ENCODE peak calls at places on chromosome 10, in seven cellular contexts. D is NCI-H1092; P is stimulated activated CD4-positive, alpha-beta T cell treated with anti-CD3 and anti-CD28 coated beads, Interleukin-1b, Interleukin-23, amount 100 ng/mL, for 1 hour; J is HTR-8/SVneo; N is NCI-H1417; R is fibroblast of mammary gland; F is activated T-helper 9 cell treated with anti-CD3 and anti-CD28 coated beads, Interleukin-2, amount 50 U/mL, for 16 hours. S is an unnamed sample.

GRCh38 chr10:132142396-132143161 is 44.2 kb upstream of the DPYSL4 start:
- DNase-seq in D (no peak), P (peak; percentile 40), J (peak; percentile 61), N (peak; percentile 26), R (peak; percentile 6), F (peak; percentile 27), S (peak; percentile 33)

GRCh38 chr10:126857178-126857806 is 47.9 kb upstream of the DOCK1 start:
- DNase-seq in D (no peak), P (no peak), J (no peak), N (no peak), R (no peak), F (no peak), S (no peak)

GRCh38 chr10:96450514-96451207 is 63.1 kb downstream of the TLL2 start:
- DNase-seq in D (no peak), P (no peak), J (no peak), N (no peak), R (no peak), F (no peak), S (no peak)

GRCh38 chr10:95655571-95656290 is 780 bp downstream of the ALDH18A1 start:
- DNase-seq in D (no peak), P (no peak), J (peak; percentile 7), N (no peak), R (peak; percentile 60), F (no peak), S (peak; percentile 8)

GRCh38 chr10:133464582-133465031 is 10.9 kb downstream of the SCART1 start:
- DNase-seq in D (no peak), P (no peak), J (no peak), N (no peak), R (no peak), F (no peak), S (no peak)

GRCh38 chr10:50929670-50930069 is 44.2 kb upstream of the A1CF start:
- DNase-seq in D (no peak), P (no peak), J (no peak), N (no peak), R (no peak), F (no peak), S (no peak)

GRCh38 chr10:71264345-71265200 is 52.2 kb downstream of the UNC5B start:
- DNase-seq in D (no peak), P (no peak), J (no peak), N (no peak), R (no peak), F (no peak), S (no peak)

GRCh38 chr10:78520737-78521430 is 487.2 kb downstream of the RPS24 start:
- DNase-seq in D (peak; percentile 8), P (no peak), J (peak; percentile 13), N (no peak), R (peak; percentile 41), F (no peak), S (peak; percentile 78)

GRCh38 chr10:32367793-32368453 is 21.0 kb upstream of the EPC1 start:
- DNase-seq in D (no peak), P (peak; percentile 61), J (peak; percentile 56), N (peak; percentile 25), R (peak; percentile 73), F (peak; percentile 68), S (peak; percentile 73)

GRCh38 chr10:104332243-104333036 is 5.8 kb downstream of the ITPRIP start:
- DNase-seq in D (no peak), P (no peak), J (no peak), N (no peak), R (peak; percentile 38), F (no peak), S (no peak)

GRCh38 chr10:86286591-86287421 is 79.8 kb downstream of the GRID1 start:
- DNase-seq in D (no peak), P (no peak), J (no peak), N (no peak), R (no peak), F (no peak), S (no peak)

GRCh38 chr10:21807162-21807561 is 196.4 kb downstream of the DNAJC1 start:
- DNase-seq in D (peak; percentile 33), P (no peak), J (no peak), N (no peak), R (no peak), F (no peak), S (no peak)

GRCh38 chr10:46171661-46172060 is 115.1 kb upstream of the ANTXRL start:
- DNase-seq in D (no peak), P (no peak), J (no peak), N (no peak), R (no peak), F (no peak), S (no peak)

GRCh38 chr10:129811208-129811607 is 152.9 kb downstream of the EBF3 start:
- DNase-seq in D (no peak), P (no peak), J (no peak), N (no peak), R (no peak), F (no peak), S (no peak)

GRCh38 chr10:3727268-3727667 is 57.7 kb downstream of the KLF6 start:
- DNase-seq in D (no peak), P (no peak), J (no peak), N (no peak), R (no peak), F (no peak), S (no peak)

GRCh38 chr10:27658788-27659187 is 86.8 kb downstream of the MKX start:
- DNase-seq in D (no peak), P (no peak), J (peak; percentile 51), N (no peak), R (peak; percentile 70), F (no peak), S (no peak)

GRCh38 chr10:22420787-22421517 is 75.7 kb downstream of the SPAG6 start:
- DNase-seq in D (no peak), P (no peak), J (no peak), N (no peak), R (peak; percentile 42), F (no peak), S (peak; percentile 25)

GRCh38 chr10:1366811-1367425 is 310.7 kb downstream of the WDR37 start:
- DNase-seq in D (no peak), P (no peak), J (no peak), N (no peak), R (no peak), F (no peak), S (no peak)

GRCh38 chr10:6049031-6049400 is 13.2 kb downstream of the IL2RA start:
- DNase-seq in D (no peak), P (no peak), J (no peak), N (no peak), R (no peak), F (no peak), S (no peak)

GRCh38 chr10:116001976-116002375 is 271.0 kb downstream of the GFRA1 start:
- DNase-seq in D (no peak), P (no peak), J (no peak), N (no peak), R (no peak), F (no peak), S (no peak)

GRCh38 chr10:29409241-29410051 is 120.6 kb downstream of the LYZL1 start:
- DNase-seq in D (peak; percentile 58), P (peak; percentile 13), J (peak; percentile 73), N (no peak), R (peak; percentile 63), F (peak; percentile 25), S (peak; percentile 80)

GRCh38 chr10:86613905-86614304 is 40.4 kb upstream of the OPN4 start:
- DNase-seq in D (no peak), P (no peak), J (no peak), N (no peak), R (no peak), F (no peak), S (no peak)

S was measured in A549.